ENCODE peak calls at places on chromosomes 5 and 9, in four cellular contexts. One of them, this sample, is unnamed.

GRCh38 chr5:157372472-157372822 is 87.6 kb upstream of the NIPAL4 start:
- DNase-seq in A673: no peak
- DNase-seq in HCT116: no peak
- DNase-seq in neural progenitor cell: no peak
- DNase-seq in this sample: no peak

GRCh38 chr5:3843691-3844090 is 248.1 kb downstream of the IRX1 start:
- DNase-seq in A673: no peak
- DNase-seq in HCT116: no peak
- DNase-seq in neural progenitor cell: no peak
- DNase-seq in this sample: no peak

GRCh38 chr5:82296929-82297328 is 18.8 kb upstream of the RPS23 start:
- DNase-seq in A673: no peak
- DNase-seq in HCT116: no peak
- DNase-seq in neural progenitor cell: no peak
- DNase-seq in this sample: no peak

GRCh38 chr9:25396828-25397227 is 281.4 kb downstream of the TUSC1 start:
- DNase-seq in A673: no peak
- DNase-seq in HCT116: no peak
- DNase-seq in neural progenitor cell: no peak
- DNase-seq in this sample: no peak

GRCh38 chr9:128085852-128086409 is 17.9 kb downstream of the SLC25A25 start:
- DNase-seq in A673: no peak
- DNase-seq in HCT116: no peak
- DNase-seq in neural progenitor cell: no peak
- DNase-seq in this sample: no peak

GRCh38 chr9:15485836-15486678 is 24.7 kb downstream of the PSIP1 start:
- DNase-seq in A673: peak
- DNase-seq in HCT116: no peak
- DNase-seq in neural progenitor cell: peak
- DNase-seq in this sample: peak

GRCh38 chr5:145157841-145158240 is 677.3 kb downstream of the PRELID2 start:
- DNase-seq in A673: no peak
- DNase-seq in HCT116: no peak
- DNase-seq in neural progenitor cell: no peak
- DNase-seq in this sample: peak

GRCh38 chr9:74960548-74960947 is 7.8 kb upstream of the C9orf40 start:
- DNase-seq in A673: no peak
- DNase-seq in HCT116: no peak
- DNase-seq in neural progenitor cell: no peak
- DNase-seq in this sample: peak

GRCh38 chr5:39213437-39214207 is 5.7 kb downstream of the FYB1 start:
- DNase-seq in A673: no peak
- DNase-seq in HCT116: no peak
- DNase-seq in neural progenitor cell: no peak
- DNase-seq in this sample: no peak

GRCh38 chr5:32172908-32173393 is 1.2 kb downstream of the GOLPH3 start:
- DNase-seq in A673: no peak
- DNase-seq in HCT116: no peak
- DNase-seq in neural progenitor cell: no peak
- DNase-seq in this sample: no peak

GRCh38 chr9:98101868-98102273 is 17.2 kb downstream of the TRIM14 start:
- DNase-seq in A673: no peak
- DNase-seq in HCT116: no peak
- DNase-seq in neural progenitor cell: peak
- DNase-seq in this sample: peak

GRCh38 chr9:87872079-87872624 is 10.5 kb upstream of the SPATA31E1 start:
- DNase-seq in A673: no peak
- DNase-seq in HCT116: no peak
- DNase-seq in neural progenitor cell: no peak
- DNase-seq in this sample: peak

GRCh38 chr5:100776244-100776643 is 126.8 kb downstream of the ST8SIA4 start:
- DNase-seq in A673: no peak
- DNase-seq in HCT116: no peak
- DNase-seq in neural progenitor cell: no peak
- DNase-seq in this sample: peak

GRCh38 chr9:114139061-114139460 is 16.3 kb upstream of the COL27A1 start:
- DNase-seq in A673: no peak
- DNase-seq in HCT116: no peak
- DNase-seq in neural progenitor cell: no peak
- DNase-seq in this sample: no peak

GRCh38 chr5:52867809-52868208 is 80.1 kb downstream of the ITGA1 start:
- DNase-seq in A673: no peak
- DNase-seq in HCT116: no peak
- DNase-seq in neural progenitor cell: no peak
- DNase-seq in this sample: peak

GRCh38 chr5:73605223-73606087 is 20.5 kb upstream of the ARHGEF28 start:
- DNase-seq in A673: no peak
- DNase-seq in HCT116: no peak
- DNase-seq in neural progenitor cell: no peak
- DNase-seq in this sample: no peak

GRCh38 chr5:127909078-127909477 is 174.5 kb upstream of the SLC12A2 start:
- DNase-seq in A673: peak
- DNase-seq in HCT116: peak
- DNase-seq in neural progenitor cell: peak
- DNase-seq in this sample: peak

GRCh38 chr5:111135946-111136345 is 43.8 kb downstream of the WDR36 start:
- DNase-seq in A673: peak
- DNase-seq in HCT116: no peak
- DNase-seq in neural progenitor cell: no peak
- DNase-seq in this sample: peak

GRCh38 chr9:127105805-127106492 is 16.5 kb downstream of the ANGPTL2 start:
- DNase-seq in A673: no peak
- DNase-seq in HCT116: no peak
- DNase-seq in neural progenitor cell: no peak
- DNase-seq in this sample: no peak

GRCh38 chr9:129875181-129875611 is 39.9 kb downstream of the USP20 start:
- DNase-seq in A673: no peak
- DNase-seq in HCT116: no peak
- DNase-seq in neural progenitor cell: no peak
- DNase-seq in this sample: no peak
- TF ChIP-seq CTCF in A673: peak
- TF ChIP-seq CTCF in HCT116: peak
- TF ChIP-seq CTCF in neural progenitor cell: peak
- TF ChIP-seq CTCF in this sample: no peak

GRCh38 chr9:137052998-137053943 is 590 bp downstream of the ENTPD2 start:
- DNase-seq in A673: no peak
- DNase-seq in HCT116: no peak
- DNase-seq in neural progenitor cell: peak
- DNase-seq in this sample: no peak
- TF ChIP-seq EZH2 in A673: no peak
- TF ChIP-seq EZH2 in HCT116: no peak
- TF ChIP-seq EZH2 in neural progenitor cell: peak
- TF ChIP-seq EZH2 in this sample: peak

DNA sequence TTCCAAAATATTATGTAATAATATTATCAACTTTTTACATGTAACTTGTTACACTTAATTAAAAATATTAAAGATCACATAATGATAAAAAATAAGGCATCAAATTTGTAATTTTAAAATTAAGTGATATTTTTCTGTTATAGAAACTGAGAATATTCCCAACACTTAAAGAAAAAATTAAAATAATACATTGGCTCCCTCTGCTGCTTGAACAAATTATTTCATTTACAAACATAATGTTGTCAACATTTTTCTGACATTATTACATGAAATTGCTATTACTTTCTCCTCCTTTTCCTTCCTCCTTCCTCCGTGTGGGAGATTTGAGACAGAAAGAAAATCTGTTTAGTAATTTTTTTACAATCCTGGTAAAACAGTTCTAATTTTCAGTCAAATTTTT is 42.3 kb downstream of the RNF180 start:
- DNase-seq in A673: peak
- DNase-seq in HCT116: no peak
- DNase-seq in neural progenitor cell: no peak
- DNase-seq in this sample: peak
- TF ChIP-seq CTCF in A673: peak
- TF ChIP-seq CTCF in HCT116: no peak
- TF ChIP-seq CTCF in neural progenitor cell: peak
- TF ChIP-seq CTCF in this sample: peak

GRCh38 chr5:135425641-135426040 is 21.5 kb downstream of the DCANP1 start:
- DNase-seq in A673: no peak
- DNase-seq in HCT116: no peak
- DNase-seq in neural progenitor cell: no peak
- DNase-seq in this sample: no peak
- TF ChIP-seq EZH2 in A673: no peak
- TF ChIP-seq EZH2 in HCT116: no peak
- TF ChIP-seq EZH2 in neural progenitor cell: no peak
- TF ChIP-seq EZH2 in this sample: no peak

GRCh38 chr5:169097374-169097831 is 203.5 kb downstream of the SLIT3 start:
- DNase-seq in A673: no peak
- DNase-seq in HCT116: no peak
- DNase-seq in neural progenitor cell: no peak
- DNase-seq in this sample: peak
- TF ChIP-seq CTCF in A673: no peak
- TF ChIP-seq CTCF in HCT116: no peak
- TF ChIP-seq CTCF in neural progenitor cell: no peak
- TF ChIP-seq CTCF in this sample: no peak

GRCh38 chr5:53902524-53902923 is 342.1 kb downstream of the NDUFS4 start:
- DNase-seq in A673: no peak
- DNase-seq in HCT116: no peak
- DNase-seq in neural progenitor cell: no peak
- DNase-seq in this sample: no peak
- TF ChIP-seq EZH2 in A673: no peak
- TF ChIP-seq EZH2 in HCT116: no peak
- TF ChIP-seq EZH2 in neural progenitor cell: no peak
- TF ChIP-seq EZH2 in this sample: no peak